ENCODE peak calls at places on chromosome 11, in four cellular contexts. N is caudate nucleus, O is immature natural killer cell, M is endodermal cell. T is an unnamed sample.

GRCh38 chr11:113567867-113568266 is 92.7 kb upstream of the DRD2 start:
- DNase-seq in N (no peak), O (no peak), M (no peak), T (no peak)

GRCh38 chr11:96082002-96082899 is 158.3 kb upstream of the MTMR2 start:
- DNase-seq in M (peak), O (no peak), N (no peak), T (peak)

GRCh38 chr11:126462422-126462821 is 106.9 kb downstream of the ST3GAL4 start:
- DNase-seq in O (no peak), N (no peak), M (no peak), T (no peak)

GRCh38 chr11:7321708-7322448 is 70.2 kb downstream of the SYT9 start:
- DNase-seq in M (peak), N (no peak), O (no peak), T (no peak)

GRCh38 chr11:59187587-59187986 is 15.7 kb downstream of the DTX4 start:
- DNase-seq in M (no peak), N (no peak), O (no peak), T (no peak)

GRCh38 chr11:45383229-45383628 is 97.1 kb upstream of the SYT13 start:
- DNase-seq in O (no peak), N (no peak), M (no peak), T (no peak)

GRCh38 chr11:2807801-2808241 is 77.8 kb downstream of the CDKN1C start:
- DNase-seq in N (no peak), O (no peak), M (peak), T (no peak)

GRCh38 chr11:96228472-96228871 is 114.5 kb downstream of the MAML2 start:
- DNase-seq in M (peak), O (no peak), N (no peak), T (peak)

GRCh38 chr11:109937968-109938367 is 155.2 kb upstream of the ZC3H12C start:
- DNase-seq in M (no peak), O (no peak), N (no peak), T (no peak)

T was measured in ELF-1.